ENCODE peak calls at places on chromosomes 11 and 22, in nine cellular contexts. One of them, this sample, is unnamed.

GRCh38 chr11:93741882-93742226 is 382 bp downstream of the C11orf54 start:
- DNase-seq in CD8-positive, alpha-beta T cell: no peak
- DNase-seq in endothelial cell: no peak
- DNase-seq in NB4: no peak
- DNase-seq in endodermal cell: no peak
- DNase-seq in astrocyte of the spinal cord: no peak
- DNase-seq in GM20000: no peak
- DNase-seq in HFFc6: peak
- DNase-seq in H9: no peak
- DNase-seq in this sample: no peak

GRCh38 chr11:75160328-75160757 is 9.4 kb downstream of the SLCO2B1 start:
- DNase-seq in endodermal cell: no peak
- DNase-seq in HFFc6: no peak
- DNase-seq in CD8-positive, alpha-beta T cell: no peak
- DNase-seq in H9: no peak
- DNase-seq in NB4: no peak
- DNase-seq in astrocyte of the spinal cord: no peak
- DNase-seq in GM20000: no peak
- DNase-seq in endothelial cell: no peak
- DNase-seq in this sample: no peak

GRCh38 chr22:43298062-43298801 is 44.9 kb downstream of the SCUBE1 start:
- DNase-seq in NB4: no peak
- DNase-seq in GM20000: no peak
- DNase-seq in endodermal cell: no peak
- DNase-seq in HFFc6: no peak
- DNase-seq in astrocyte of the spinal cord: no peak
- DNase-seq in H9: no peak
- DNase-seq in CD8-positive, alpha-beta T cell: no peak
- DNase-seq in endothelial cell: no peak
- DNase-seq in this sample: no peak

GRCh38 chr11:17036666-17037658 is 22.7 kb upstream of the PLEKHA7 start:
- DNase-seq in CD8-positive, alpha-beta T cell: no peak
- DNase-seq in HFFc6: no peak
- DNase-seq in H9: peak
- DNase-seq in GM20000: no peak
- DNase-seq in astrocyte of the spinal cord: no peak
- DNase-seq in endodermal cell: peak
- DNase-seq in NB4: peak
- DNase-seq in endothelial cell: no peak
- DNase-seq in this sample: no peak

GRCh38 chr11:62546244-62546936 is at the start of gene AHNAK:
- DNase-seq in endodermal cell: peak
- DNase-seq in H9: peak
- DNase-seq in GM20000: peak
- DNase-seq in CD8-positive, alpha-beta T cell: peak
- DNase-seq in endothelial cell: peak
- DNase-seq in NB4: peak
- DNase-seq in HFFc6: peak
- DNase-seq in astrocyte of the spinal cord: peak
- DNase-seq in this sample: peak

GRCh38 chr11:3030289-3031070 is 26.7 kb downstream of the CARS1 start:
- DNase-seq in H9: no peak
- DNase-seq in endodermal cell: no peak
- DNase-seq in astrocyte of the spinal cord: no peak
- DNase-seq in CD8-positive, alpha-beta T cell: no peak
- DNase-seq in GM20000: no peak
- DNase-seq in HFFc6: no peak
- DNase-seq in NB4: no peak
- DNase-seq in endothelial cell: no peak
- DNase-seq in this sample: no peak

GRCh38 chr11:2426221-2426620 is 18.1 kb downstream of the TRPM5 start:
- DNase-seq in H9: no peak
- DNase-seq in NB4: no peak
- DNase-seq in endodermal cell: no peak
- DNase-seq in HFFc6: no peak
- DNase-seq in endothelial cell: no peak
- DNase-seq in GM20000: no peak
- DNase-seq in astrocyte of the spinal cord: no peak
- DNase-seq in CD8-positive, alpha-beta T cell: no peak
- DNase-seq in this sample: no peak

GRCh38 chr11:95291946-95292345 is 60.9 kb upstream of the SESN3 start:
- DNase-seq in endodermal cell: no peak
- DNase-seq in astrocyte of the spinal cord: no peak
- DNase-seq in GM20000: no peak
- DNase-seq in endothelial cell: no peak
- DNase-seq in CD8-positive, alpha-beta T cell: no peak
- DNase-seq in NB4: no peak
- DNase-seq in H9: no peak
- DNase-seq in HFFc6: no peak
- DNase-seq in this sample: no peak

GRCh38 chr22:33605686-33606085 is 314.6 kb downstream of the LARGE1 start:
- DNase-seq in HFFc6: no peak
- DNase-seq in endodermal cell: no peak
- DNase-seq in CD8-positive, alpha-beta T cell: no peak
- DNase-seq in NB4: no peak
- DNase-seq in endothelial cell: no peak
- DNase-seq in H9: no peak
- DNase-seq in astrocyte of the spinal cord: no peak
- DNase-seq in GM20000: no peak
- DNase-seq in this sample: no peak

GRCh38 chr11:35372565-35373283 is 46.6 kb downstream of the SLC1A2 start:
- DNase-seq in GM20000: no peak
- DNase-seq in astrocyte of the spinal cord: no peak
- DNase-seq in endodermal cell: no peak
- DNase-seq in NB4: no peak
- DNase-seq in endothelial cell: no peak
- DNase-seq in HFFc6: no peak
- DNase-seq in H9: no peak
- DNase-seq in CD8-positive, alpha-beta T cell: no peak
- DNase-seq in this sample: no peak

GRCh38 chr11:68727783-68728182 is 23.5 kb downstream of the TESMIN start:
- DNase-seq in endothelial cell: no peak
- DNase-seq in HFFc6: no peak
- DNase-seq in GM20000: no peak
- DNase-seq in endodermal cell: no peak
- DNase-seq in H9: no peak
- DNase-seq in NB4: peak
- DNase-seq in CD8-positive, alpha-beta T cell: no peak
- DNase-seq in astrocyte of the spinal cord: peak
- DNase-seq in this sample: no peak

GRCh38 chr22:46592390-46592872 is 27.8 kb upstream of the GRAMD4 start:
- DNase-seq in GM20000: peak
- DNase-seq in endodermal cell: peak
- DNase-seq in CD8-positive, alpha-beta T cell: peak
- DNase-seq in NB4: peak
- DNase-seq in endothelial cell: no peak
- DNase-seq in H9: no peak
- DNase-seq in HFFc6: peak
- DNase-seq in astrocyte of the spinal cord: peak
- DNase-seq in this sample: no peak

GRCh38 chr11:102911758-102912481 is 37.1 kb upstream of the MMP12 start:
- DNase-seq in CD8-positive, alpha-beta T cell: no peak
- DNase-seq in astrocyte of the spinal cord: no peak
- DNase-seq in H9: peak
- DNase-seq in HFFc6: peak
- DNase-seq in NB4: no peak
- DNase-seq in endothelial cell: no peak
- DNase-seq in GM20000: no peak
- DNase-seq in endodermal cell: peak
- DNase-seq in this sample: no peak

GRCh38 chr11:129374993-129375721 is 491 bp upstream of the BARX2 start:
- DNase-seq in endodermal cell: peak
- DNase-seq in NB4: no peak
- DNase-seq in GM20000: peak
- DNase-seq in HFFc6: no peak
- DNase-seq in CD8-positive, alpha-beta T cell: no peak
- DNase-seq in H9: peak
- DNase-seq in endothelial cell: peak
- DNase-seq in astrocyte of the spinal cord: peak
- DNase-seq in this sample: peak

GRCh38 chr11:70333206-70333605 is 62.7 kb downstream of the PPFIA1 start:
- DNase-seq in CD8-positive, alpha-beta T cell: no peak
- DNase-seq in HFFc6: no peak
- DNase-seq in H9: no peak
- DNase-seq in GM20000: no peak
- DNase-seq in astrocyte of the spinal cord: no peak
- DNase-seq in endodermal cell: no peak
- DNase-seq in endothelial cell: no peak
- DNase-seq in NB4: no peak
- DNase-seq in this sample: no peak

GRCh38 chr11:116387623-116388022 is 385.2 kb downstream of the BUD13 start:
- DNase-seq in CD8-positive, alpha-beta T cell: no peak
- DNase-seq in H9: no peak
- DNase-seq in HFFc6: no peak
- DNase-seq in astrocyte of the spinal cord: no peak
- DNase-seq in endodermal cell: no peak
- DNase-seq in NB4: no peak
- DNase-seq in endothelial cell: no peak
- DNase-seq in GM20000: no peak
- DNase-seq in this sample: no peak

DNA sequence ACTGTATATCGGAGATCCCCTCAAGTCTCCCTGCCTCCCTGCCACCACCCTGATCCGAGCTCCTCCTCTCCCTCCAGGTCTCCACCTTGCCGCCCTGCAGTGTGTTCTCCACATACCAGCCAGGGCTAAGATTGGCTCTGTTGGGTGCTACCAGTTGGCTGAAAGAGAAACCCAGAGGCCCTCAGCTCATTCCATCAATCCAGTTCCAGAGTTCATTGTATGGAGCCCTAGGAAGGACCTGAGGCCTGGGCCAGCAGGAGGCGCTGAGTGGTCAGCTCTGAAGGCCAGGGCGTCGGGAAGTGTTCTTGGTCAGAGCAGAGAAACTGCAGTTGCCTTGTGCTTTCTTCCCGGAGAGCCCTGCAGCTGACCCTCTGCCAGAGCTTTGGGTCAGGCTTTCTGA is 2.2 kb upstream of the TOP3B start:
- DNase-seq in GM20000: peak
- DNase-seq in CD8-positive, alpha-beta T cell: no peak
- DNase-seq in astrocyte of the spinal cord: no peak
- DNase-seq in H9: peak
- DNase-seq in endodermal cell: peak
- DNase-seq in endothelial cell: peak
- DNase-seq in NB4: peak
- DNase-seq in HFFc6: peak
- DNase-seq in this sample: peak
- TF ChIP-seq CTCF in GM20000: peak
- TF ChIP-seq CTCF in CD8-positive, alpha-beta T cell: no peak
- TF ChIP-seq CTCF in astrocyte of the spinal cord: peak
- TF ChIP-seq CTCF in H9: peak
- TF ChIP-seq CTCF in endodermal cell: peak
- TF ChIP-seq CTCF in endothelial cell: peak
- TF ChIP-seq CTCF in NB4: peak
- TF ChIP-seq CTCF in HFFc6: peak
- TF ChIP-seq CTCF in this sample: peak

GRCh38 chr11:131504199-131504949 is 134.0 kb downstream of the NTM start:
- DNase-seq in endodermal cell: peak
- DNase-seq in GM20000: no peak
- DNase-seq in astrocyte of the spinal cord: no peak
- DNase-seq in HFFc6: no peak
- DNase-seq in H9: peak
- DNase-seq in endothelial cell: peak
- DNase-seq in NB4: peak
- DNase-seq in CD8-positive, alpha-beta T cell: no peak
- DNase-seq in this sample: peak
- TF ChIP-seq CTCF in endodermal cell: peak
- TF ChIP-seq CTCF in GM20000: no peak
- TF ChIP-seq CTCF in astrocyte of the spinal cord: peak
- TF ChIP-seq CTCF in HFFc6: peak
- TF ChIP-seq CTCF in H9: peak
- TF ChIP-seq CTCF in endothelial cell: no peak
- TF ChIP-seq CTCF in NB4: peak
- TF ChIP-seq CTCF in CD8-positive, alpha-beta T cell: no peak
- TF ChIP-seq CTCF in this sample: peak

GRCh38 chr11:46198245-46198872 is 77.1 kb upstream of the PHF21A start:
- DNase-seq in HFFc6: no peak
- DNase-seq in endodermal cell: no peak
- DNase-seq in GM20000: no peak
- DNase-seq in endothelial cell: no peak
- DNase-seq in NB4: no peak
- DNase-seq in CD8-positive, alpha-beta T cell: no peak
- DNase-seq in H9: no peak
- DNase-seq in astrocyte of the spinal cord: no peak
- DNase-seq in this sample: no peak

GRCh38 chr11:46202149-46202548 is 75.3 kb upstream of the CREB3L1 start:
- DNase-seq in GM20000: no peak
- DNase-seq in endodermal cell: peak
- DNase-seq in CD8-positive, alpha-beta T cell: no peak
- DNase-seq in NB4: no peak
- DNase-seq in endothelial cell: no peak
- DNase-seq in HFFc6: no peak
- DNase-seq in astrocyte of the spinal cord: no peak
- DNase-seq in H9: peak
- DNase-seq in this sample: no peak

GRCh38 chr11:46200537-46201281 is 76.8 kb upstream of the CREB3L1 start:
- DNase-seq in astrocyte of the spinal cord: peak
- DNase-seq in HFFc6: peak
- DNase-seq in endothelial cell: no peak
- DNase-seq in CD8-positive, alpha-beta T cell: no peak
- DNase-seq in NB4: no peak
- DNase-seq in GM20000: no peak
- DNase-seq in H9: no peak
- DNase-seq in endodermal cell: no peak
- DNase-seq in this sample: no peak

GRCh38 chr11:46198873-46199250 is 77.6 kb upstream of the PHF21A start:
- DNase-seq in CD8-positive, alpha-beta T cell: no peak
- DNase-seq in astrocyte of the spinal cord: no peak
- DNase-seq in H9: no peak
- DNase-seq in endodermal cell: no peak
- DNase-seq in HFFc6: no peak
- DNase-seq in endothelial cell: no peak
- DNase-seq in NB4: no peak
- DNase-seq in GM20000: no peak
- DNase-seq in this sample: no peak

GRCh38 chr11:46197421-46197820 is 76.2 kb upstream of the PHF21A start:
- DNase-seq in astrocyte of the spinal cord: no peak
- DNase-seq in endothelial cell: no peak
- DNase-seq in H9: no peak
- DNase-seq in endodermal cell: no peak
- DNase-seq in HFFc6: no peak
- DNase-seq in CD8-positive, alpha-beta T cell: no peak
- DNase-seq in GM20000: no peak
- DNase-seq in NB4: no peak
- DNase-seq in this sample: no peak
- TF ChIP-seq CTCF in astrocyte of the spinal cord: no peak
- TF ChIP-seq CTCF in endothelial cell: no peak
- TF ChIP-seq CTCF in H9: no peak
- TF ChIP-seq CTCF in endodermal cell: no peak
- TF ChIP-seq CTCF in HFFc6: no peak
- TF ChIP-seq CTCF in CD8-positive, alpha-beta T cell: no peak
- TF ChIP-seq CTCF in GM20000: no peak
- TF ChIP-seq CTCF in NB4: no peak
- TF ChIP-seq CTCF in this sample: no peak

DNA sequence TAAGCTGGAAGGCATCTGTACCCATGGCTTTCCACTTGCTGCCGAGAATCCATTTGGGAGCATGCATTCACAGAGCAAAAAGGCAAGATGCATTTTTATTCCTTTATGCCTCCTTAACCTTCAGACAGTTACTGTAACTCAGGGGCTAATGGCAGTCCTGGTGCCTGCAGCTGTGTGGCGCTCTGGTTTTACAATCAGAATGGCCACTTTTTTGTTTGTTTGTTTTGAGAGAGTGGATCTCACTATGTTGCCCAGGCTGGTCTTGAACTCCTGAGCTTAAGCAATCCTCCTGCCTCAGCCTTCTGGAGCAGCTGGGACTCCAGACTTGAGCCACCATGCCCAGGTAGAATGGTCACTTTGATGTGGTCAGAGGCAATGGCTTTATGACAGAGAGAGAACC is 101.8 kb downstream of the NAV2 start:
- DNase-seq in astrocyte of the spinal cord: no peak
- DNase-seq in endothelial cell: no peak
- DNase-seq in NB4: no peak
- DNase-seq in endodermal cell: peak
- DNase-seq in GM20000: no peak
- DNase-seq in HFFc6: no peak
- DNase-seq in CD8-positive, alpha-beta T cell: no peak
- DNase-seq in H9: peak
- DNase-seq in this sample: no peak
- TF ChIP-seq CTCF in astrocyte of the spinal cord: peak
- TF ChIP-seq CTCF in endothelial cell: no peak
- TF ChIP-seq CTCF in NB4: no peak
- TF ChIP-seq CTCF in endodermal cell: peak
- TF ChIP-seq CTCF in GM20000: no peak
- TF ChIP-seq CTCF in HFFc6: no peak
- TF ChIP-seq CTCF in CD8-positive, alpha-beta T cell: no peak
- TF ChIP-seq CTCF in H9: peak
- TF ChIP-seq CTCF in this sample: no peak